ENCODE peak calls at places on chromosomes 6 and 20, in seven cellular contexts. One of them, this sample, is unnamed.

GRCh38 chr6:617485-618100 is 39.3 kb downstream of the HUS1B start:
- DNase-seq in body of pancreas: no peak
- DNase-seq in Panc1: no peak
- DNase-seq in transverse colon: no peak
- DNase-seq in uterus: no peak
- DNase-seq in SK-N-SH: peak; percentile 21
- DNase-seq in Caco-2: peak; percentile 34
- DNase-seq in this sample: peak; percentile 67

GRCh38 chr6:112933947-112934346 is 586.8 kb downstream of the RFPL4B start:
- DNase-seq in uterus: no peak
- DNase-seq in SK-N-SH: no peak
- DNase-seq in Panc1: no peak
- DNase-seq in body of pancreas: no peak
- DNase-seq in Caco-2: no peak
- DNase-seq in transverse colon: no peak
- DNase-seq in this sample: no peak

GRCh38 chr20:57432874-57433491 is 41.8 kb downstream of the RBM38 start:
- DNase-seq in Caco-2: no peak
- DNase-seq in SK-N-SH: no peak
- DNase-seq in body of pancreas: no peak
- DNase-seq in Panc1: no peak
- DNase-seq in transverse colon: peak; percentile 79
- DNase-seq in uterus: no peak
- DNase-seq in this sample: no peak

GRCh38 chr20:50308513-50309279 is 118.1 kb downstream of the CEBPB start:
- DNase-seq in uterus: peak; percentile 97
- DNase-seq in Caco-2: no peak
- DNase-seq in SK-N-SH: peak; percentile 94
- DNase-seq in Panc1: peak; percentile 30
- DNase-seq in transverse colon: peak; percentile 78
- DNase-seq in body of pancreas: peak; percentile 71
- DNase-seq in this sample: peak; percentile 87

GRCh38 chr6:101085327-101085726 is 204.2 kb upstream of the ASCC3 start:
- DNase-seq in body of pancreas: no peak
- DNase-seq in uterus: no peak
- DNase-seq in transverse colon: no peak
- DNase-seq in SK-N-SH: no peak
- DNase-seq in Panc1: no peak
- DNase-seq in Caco-2: no peak
- DNase-seq in this sample: no peak

GRCh38 chr6:117344444-117345291 is 79.3 kb downstream of the VGLL2 start:
- DNase-seq in transverse colon: no peak
- DNase-seq in SK-N-SH: no peak
- DNase-seq in body of pancreas: peak; percentile 6
- DNase-seq in uterus: no peak
- DNase-seq in Panc1: no peak
- DNase-seq in Caco-2: no peak
- DNase-seq in this sample: no peak

GRCh38 chr6:2818593-2818992 is 23.1 kb downstream of the SERPINB1 start:
- DNase-seq in Caco-2: no peak
- DNase-seq in transverse colon: peak; percentile 42
- DNase-seq in body of pancreas: peak; percentile 72
- DNase-seq in uterus: no peak
- DNase-seq in SK-N-SH: no peak
- DNase-seq in Panc1: no peak
- DNase-seq in this sample: no peak

GRCh38 chr6:39791850-39792500 is at the start of gene DAAM2:
- DNase-seq in body of pancreas: peak; percentile 76
- DNase-seq in transverse colon: peak; percentile 50
- DNase-seq in SK-N-SH: peak; percentile 81
- DNase-seq in Caco-2: no peak
- DNase-seq in uterus: peak; percentile 68
- DNase-seq in Panc1: no peak
- DNase-seq in this sample: peak; percentile 82

GRCh38 chr6:122184260-122184934 is 215.1 kb upstream of the HSF2 start:
- DNase-seq in SK-N-SH: peak; percentile 22
- DNase-seq in uterus: no peak
- DNase-seq in transverse colon: no peak
- DNase-seq in Panc1: no peak
- DNase-seq in body of pancreas: no peak
- DNase-seq in Caco-2: peak; percentile 6
- DNase-seq in this sample: no peak

GRCh38 chr20:56244259-56244658 is 4.3 kb upstream of the MC3R start:
- DNase-seq in SK-N-SH: no peak
- DNase-seq in uterus: no peak
- DNase-seq in Caco-2: no peak
- DNase-seq in body of pancreas: no peak
- DNase-seq in transverse colon: no peak
- DNase-seq in Panc1: no peak
- DNase-seq in this sample: no peak

GRCh38 chr6:92700411-92700810 is 718.9 kb downstream of the EPHA7 start:
- DNase-seq in SK-N-SH: no peak
- DNase-seq in Panc1: no peak
- DNase-seq in Caco-2: no peak
- DNase-seq in body of pancreas: no peak
- DNase-seq in uterus: no peak
- DNase-seq in transverse colon: no peak
- DNase-seq in this sample: peak; percentile 40

GRCh38 chr6:159169193-159169555 is at the start of gene FNDC1:
- DNase-seq in Panc1: no peak
- DNase-seq in body of pancreas: peak; percentile 41
- DNase-seq in transverse colon: peak; percentile 22
- DNase-seq in SK-N-SH: peak; percentile 90
- DNase-seq in Caco-2: no peak
- DNase-seq in uterus: no peak
- DNase-seq in this sample: peak; percentile 86

GRCh38 chr20:4950437-4950836 is 50.9 kb downstream of the SLC23A2 start:
- DNase-seq in uterus: no peak
- DNase-seq in Caco-2: no peak
- DNase-seq in SK-N-SH: no peak
- DNase-seq in body of pancreas: no peak
- DNase-seq in Panc1: no peak
- DNase-seq in transverse colon: no peak
- DNase-seq in this sample: no peak

GRCh38 chr20:18657575-18657974 is 69.7 kb downstream of the DTD1 start:
- DNase-seq in uterus: no peak
- DNase-seq in body of pancreas: no peak
- DNase-seq in Panc1: no peak
- DNase-seq in transverse colon: no peak
- DNase-seq in Caco-2: no peak
- DNase-seq in SK-N-SH: no peak
- DNase-seq in this sample: no peak

GRCh38 chr6:43221046-43221773 is 8.1 kb downstream of the DNPH1 start:
- DNase-seq in Caco-2: no peak
- DNase-seq in uterus: no peak
- DNase-seq in transverse colon: no peak
- DNase-seq in Panc1: no peak
- DNase-seq in SK-N-SH: no peak
- DNase-seq in body of pancreas: peak; percentile 28
- DNase-seq in this sample: no peak

GRCh38 chr6:36244641-36245280 is 25.1 kb upstream of the PNPLA1 start:
- DNase-seq in body of pancreas: no peak
- DNase-seq in SK-N-SH: no peak
- DNase-seq in transverse colon: no peak
- DNase-seq in Panc1: no peak
- DNase-seq in Caco-2: peak; percentile 52
- DNase-seq in uterus: no peak
- DNase-seq in this sample: peak; percentile 87

GRCh38 chr6:143112084-143112768 is 51.5 kb downstream of the AIG1 start:
- DNase-seq in uterus: no peak
- DNase-seq in Panc1: no peak
- DNase-seq in SK-N-SH: no peak
- DNase-seq in Caco-2: no peak
- DNase-seq in body of pancreas: no peak
- DNase-seq in transverse colon: no peak
- DNase-seq in this sample: no peak

GRCh38 chr6:160348209-160348551 is at the start of gene SLC22A3:
- DNase-seq in SK-N-SH: peak; percentile 37
- DNase-seq in Caco-2: peak; percentile 28
- DNase-seq in Panc1: no peak
- DNase-seq in uterus: no peak
- DNase-seq in transverse colon: peak; percentile 54
- DNase-seq in body of pancreas: peak; percentile 52
- DNase-seq in this sample: peak; percentile 77

GRCh38 chr20:12207875-12208274 is 290.2 kb downstream of the BTBD3 start:
- DNase-seq in Panc1: no peak
- DNase-seq in body of pancreas: peak; percentile 50
- DNase-seq in uterus: no peak
- DNase-seq in SK-N-SH: peak; percentile 5
- DNase-seq in Caco-2: peak; percentile 70
- DNase-seq in transverse colon: no peak
- DNase-seq in this sample: peak; percentile 85

GRCh38 chr6:16947461-16948159 is 154.2 kb upstream of the STMND1 start:
- DNase-seq in transverse colon: no peak
- DNase-seq in Panc1: no peak
- DNase-seq in body of pancreas: peak; percentile 6
- DNase-seq in Caco-2: no peak
- DNase-seq in uterus: peak; percentile 52
- DNase-seq in SK-N-SH: no peak
- DNase-seq in this sample: no peak

GRCh38 chr20:50142812-50143211 is 10.7 kb downstream of the PEDS1 start:
- DNase-seq in Caco-2: peak; percentile 33
- DNase-seq in uterus: no peak
- DNase-seq in SK-N-SH: no peak
- DNase-seq in transverse colon: no peak
- DNase-seq in body of pancreas: no peak
- DNase-seq in Panc1: no peak
- DNase-seq in this sample: peak; percentile 93

GRCh38 chr6:147166360-147166944 is 37.8 kb upstream of the STXBP5 start:
- DNase-seq in uterus: no peak
- DNase-seq in Panc1: no peak
- DNase-seq in body of pancreas: no peak
- DNase-seq in Caco-2: peak; percentile 11
- DNase-seq in transverse colon: no peak
- DNase-seq in SK-N-SH: peak; percentile 45
- DNase-seq in this sample: no peak

GRCh38 chr6:63997217-63997616 is 361.6 kb downstream of the PHF3 start:
- DNase-seq in Caco-2: no peak
- DNase-seq in body of pancreas: no peak
- DNase-seq in SK-N-SH: no peak
- DNase-seq in transverse colon: no peak
- DNase-seq in uterus: no peak
- DNase-seq in Panc1: no peak
- DNase-seq in this sample: no peak

GRCh38 chr6:117317261-117317660 is 51.9 kb downstream of the VGLL2 start:
- DNase-seq in Panc1: peak; percentile 20
- DNase-seq in transverse colon: no peak
- DNase-seq in body of pancreas: no peak
- DNase-seq in Caco-2: peak; percentile 6
- DNase-seq in SK-N-SH: no peak
- DNase-seq in uterus: no peak
- DNase-seq in this sample: no peak

DNA sequence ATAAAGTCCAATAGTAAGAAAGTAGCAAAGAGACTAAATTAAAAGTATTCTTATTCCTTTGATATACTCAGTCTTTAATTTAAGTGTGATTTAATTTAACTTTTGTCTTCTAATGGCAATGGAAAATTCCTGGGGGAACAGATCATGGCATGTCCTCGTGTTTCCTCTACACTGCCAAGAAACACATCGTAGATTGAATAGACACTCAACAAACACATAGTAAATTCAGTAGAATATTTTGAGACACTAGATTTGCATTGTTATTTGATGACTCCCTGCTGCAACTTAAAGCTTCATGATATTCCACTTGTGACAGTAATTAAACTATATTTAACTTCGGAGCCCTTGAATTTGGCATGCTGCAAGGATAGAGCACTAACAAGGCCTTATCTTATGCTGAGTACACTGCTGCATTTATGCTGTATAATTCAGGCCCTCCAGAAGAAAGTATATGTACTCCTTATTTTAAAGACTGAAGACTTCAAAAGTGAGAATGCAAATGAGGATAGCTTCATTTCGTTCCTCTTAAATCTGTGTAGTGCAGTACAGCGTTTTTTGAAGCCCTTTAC is 84.3 kb downstream of the GRM1 start:
- DNase-seq in Caco-2: no peak
- DNase-seq in SK-N-SH: no peak
- DNase-seq in body of pancreas: no peak
- DNase-seq in transverse colon: no peak
- DNase-seq in Panc1: no peak
- DNase-seq in uterus: no peak
- DNase-seq in this sample: no peak
- H3K4me1 ChIP-seq in Caco-2: no peaks in the 10 kb centered on the region
- H3K4me1 ChIP-seq in SK-N-SH: no peaks in the 10 kb centered on the region
- H3K4me1 ChIP-seq in body of pancreas: no peaks in the 10 kb centered on the region
- H3K4me1 ChIP-seq in transverse colon: no peaks in the 10 kb centered on the region
- H3K4me1 ChIP-seq in Panc1: no peaks in the 10 kb centered on the region
- H3K4me1 ChIP-seq in uterus: no peaks in the 10 kb centered on the region
- H3K4me1 ChIP-seq in this sample: no peaks in the 10 kb centered on the region

GRCh38 chr20:58987790-58988564 is 6.9 kb downstream of the NELFCD start:
- DNase-seq in Caco-2: no peak
- DNase-seq in transverse colon: no peak
- DNase-seq in SK-N-SH: no peak
- DNase-seq in uterus: no peak
- DNase-seq in Panc1: no peak
- DNase-seq in body of pancreas: no peak
- DNase-seq in this sample: peak; percentile 12
- H3K36me3 ChIP-seq in Caco-2: peaks cover 19% of the 10 kb centered on the region
- H3K36me3 ChIP-seq in transverse colon: no peaks in the 10 kb centered on the region
- H3K36me3 ChIP-seq in SK-N-SH: peaks cover 63% of the 10 kb centered on the region
- H3K36me3 ChIP-seq in uterus: no peaks in the 10 kb centered on the region
- H3K36me3 ChIP-seq in Panc1: peaks cover 21% of the 10 kb centered on the region
- H3K36me3 ChIP-seq in body of pancreas: peaks cover 13% of the 10 kb centered on the region
- H3K36me3 ChIP-seq in this sample: peaks cover 76% of the 10 kb centered on the region

GRCh38 chr6:125586074-125586473 is 163.4 kb upstream of the HEY2 start:
- DNase-seq in body of pancreas: no peak
- DNase-seq in Caco-2: no peak
- DNase-seq in Panc1: peak; percentile 82
- DNase-seq in uterus: no peak
- DNase-seq in transverse colon: no peak
- DNase-seq in SK-N-SH: no peak
- DNase-seq in this sample: no peak

GRCh38 chr6:125586605-125587004 is 162.8 kb upstream of the HEY2 start:
- DNase-seq in transverse colon: no peak
- DNase-seq in body of pancreas: no peak
- DNase-seq in Panc1: no peak
- DNase-seq in uterus: no peak
- DNase-seq in SK-N-SH: no peak
- DNase-seq in Caco-2: no peak
- DNase-seq in this sample: no peak

GRCh38 chr6:125585470-125585869 is 164.0 kb upstream of the HEY2 start:
- DNase-seq in uterus: no peak
- DNase-seq in body of pancreas: no peak
- DNase-seq in Caco-2: no peak
- DNase-seq in SK-N-SH: no peak
- DNase-seq in Panc1: no peak
- DNase-seq in transverse colon: no peak
- DNase-seq in this sample: no peak

GRCh38 chr6:125587624-125588023 is 161.8 kb upstream of the HEY2 start:
- DNase-seq in body of pancreas: no peak
- DNase-seq in Panc1: no peak
- DNase-seq in transverse colon: no peak
- DNase-seq in uterus: no peak
- DNase-seq in SK-N-SH: no peak
- DNase-seq in Caco-2: no peak
- DNase-seq in this sample: no peak

GRCh38 chr6:125584468-125584939 is 164.9 kb upstream of the HEY2 start:
- DNase-seq in transverse colon: no peak
- DNase-seq in body of pancreas: no peak
- DNase-seq in SK-N-SH: no peak
- DNase-seq in Caco-2: peak; percentile 2
- DNase-seq in Panc1: peak; percentile 71
- DNase-seq in uterus: no peak
- DNase-seq in this sample: peak; percentile 93
- TF ChIP-seq CTCF in transverse colon: no peak
- TF ChIP-seq CTCF in body of pancreas: no peak
- TF ChIP-seq CTCF in SK-N-SH: no peak
- TF ChIP-seq CTCF in Caco-2: no peak
- TF ChIP-seq CTCF in Panc1: no peak
- TF ChIP-seq CTCF in uterus: no peak
- TF ChIP-seq CTCF in this sample: no peak

GRCh38 chr6:135141728-135142127 is 39.4 kb upstream of the MYB start:
- DNase-seq in uterus: no peak
- DNase-seq in transverse colon: no peak
- DNase-seq in SK-N-SH: no peak
- DNase-seq in Caco-2: no peak
- DNase-seq in Panc1: no peak
- DNase-seq in body of pancreas: no peak
- DNase-seq in this sample: no peak
- H3K4me1 ChIP-seq in uterus: no peaks in the 10 kb centered on the region
- H3K4me1 ChIP-seq in transverse colon: no peaks in the 10 kb centered on the region
- H3K4me1 ChIP-seq in SK-N-SH: no peaks in the 10 kb centered on the region
- H3K4me1 ChIP-seq in Caco-2: peaks cover 10% of the 10 kb centered on the region
- H3K4me1 ChIP-seq in Panc1: no peaks in the 10 kb centered on the region
- H3K4me1 ChIP-seq in body of pancreas: no peaks in the 10 kb centered on the region
- H3K4me1 ChIP-seq in this sample: no peaks in the 10 kb centered on the region